ENCODE peak calls at places on chromosome 11, in five cellular contexts. One of them, this sample, is unnamed.

GRCh38 chr11:68812526-68812925 is 29.2 kb downstream of the CPT1A start:
- DNase-seq in Calu3: no peak
- DNase-seq in stimulated activated CD8-positive, alpha-beta memory T cell treated with anti-CD3 and anti-CD28 coated beads, Interleukin-2, amount 100 ng/mL, for 48 hours: no peak
- DNase-seq in amniotic epithelial cell: no peak
- DNase-seq in RCC 7860: no peak
- DNase-seq in this sample: no peak

GRCh38 chr11:86990520-86990919 is 35.3 kb upstream of the FZD4 start:
- DNase-seq in amniotic epithelial cell: peak
- DNase-seq in stimulated activated CD8-positive, alpha-beta memory T cell treated with anti-CD3 and anti-CD28 coated beads, Interleukin-2, amount 100 ng/mL, for 48 hours: no peak
- DNase-seq in Calu3: peak
- DNase-seq in RCC 7860: peak
- DNase-seq in this sample: no peak

GRCh38 chr11:80371931-80372330 is 931.1 kb upstream of the TENM4 start:
- DNase-seq in amniotic epithelial cell: no peak
- DNase-seq in stimulated activated CD8-positive, alpha-beta memory T cell treated with anti-CD3 and anti-CD28 coated beads, Interleukin-2, amount 100 ng/mL, for 48 hours: no peak
- DNase-seq in RCC 7860: no peak
- DNase-seq in Calu3: no peak
- DNase-seq in this sample: no peak

GRCh38 chr11:68337399-68337835 is 25.0 kb downstream of the LRP5 start:
- DNase-seq in stimulated activated CD8-positive, alpha-beta memory T cell treated with anti-CD3 and anti-CD28 coated beads, Interleukin-2, amount 100 ng/mL, for 48 hours: no peak
- DNase-seq in RCC 7860: no peak
- DNase-seq in amniotic epithelial cell: no peak
- DNase-seq in Calu3: no peak
- DNase-seq in this sample: no peak

GRCh38 chr11:78838417-78838816 is 263.8 kb upstream of the NARS2 start:
- DNase-seq in stimulated activated CD8-positive, alpha-beta memory T cell treated with anti-CD3 and anti-CD28 coated beads, Interleukin-2, amount 100 ng/mL, for 48 hours: no peak
- DNase-seq in Calu3: no peak
- DNase-seq in RCC 7860: no peak
- DNase-seq in amniotic epithelial cell: no peak
- DNase-seq in this sample: no peak

GRCh38 chr11:63945482-63946163 is 6.8 kb downstream of the NAA40 start:
- DNase-seq in stimulated activated CD8-positive, alpha-beta memory T cell treated with anti-CD3 and anti-CD28 coated beads, Interleukin-2, amount 100 ng/mL, for 48 hours: peak
- DNase-seq in Calu3: peak
- DNase-seq in RCC 7860: peak
- DNase-seq in amniotic epithelial cell: peak
- DNase-seq in this sample: peak

GRCh38 chr11:70064726-70065317 is 13.3 kb upstream of the ANO1 start:
- DNase-seq in RCC 7860: no peak
- DNase-seq in stimulated activated CD8-positive, alpha-beta memory T cell treated with anti-CD3 and anti-CD28 coated beads, Interleukin-2, amount 100 ng/mL, for 48 hours: no peak
- DNase-seq in amniotic epithelial cell: no peak
- DNase-seq in Calu3: no peak
- DNase-seq in this sample: no peak

GRCh38 chr11:61541568-61541967 is 33.0 kb downstream of the LRRC10B start:
- DNase-seq in amniotic epithelial cell: no peak
- DNase-seq in RCC 7860: no peak
- DNase-seq in Calu3: no peak
- DNase-seq in stimulated activated CD8-positive, alpha-beta memory T cell treated with anti-CD3 and anti-CD28 coated beads, Interleukin-2, amount 100 ng/mL, for 48 hours: no peak
- DNase-seq in this sample: no peak

GRCh38 chr11:16739326-16739875 is 954 bp downstream of the C11orf58 start:
- DNase-seq in RCC 7860: no peak
- DNase-seq in amniotic epithelial cell: peak
- DNase-seq in Calu3: no peak
- DNase-seq in stimulated activated CD8-positive, alpha-beta memory T cell treated with anti-CD3 and anti-CD28 coated beads, Interleukin-2, amount 100 ng/mL, for 48 hours: no peak
- DNase-seq in this sample: no peak

GRCh38 chr11:132058211-132058772 is 687.9 kb downstream of the NTM start:
- DNase-seq in RCC 7860: no peak
- DNase-seq in Calu3: no peak
- DNase-seq in amniotic epithelial cell: peak
- DNase-seq in stimulated activated CD8-positive, alpha-beta memory T cell treated with anti-CD3 and anti-CD28 coated beads, Interleukin-2, amount 100 ng/mL, for 48 hours: no peak
- DNase-seq in this sample: no peak

GRCh38 chr11:2472428-2473186 is 27.8 kb downstream of the KCNQ1 start:
- DNase-seq in Calu3: no peak
- DNase-seq in stimulated activated CD8-positive, alpha-beta memory T cell treated with anti-CD3 and anti-CD28 coated beads, Interleukin-2, amount 100 ng/mL, for 48 hours: no peak
- DNase-seq in amniotic epithelial cell: no peak
- DNase-seq in RCC 7860: no peak
- DNase-seq in this sample: no peak

GRCh38 chr11:6833329-6833728 is 12.2 kb upstream of the OR10A5 start:
- DNase-seq in amniotic epithelial cell: no peak
- DNase-seq in Calu3: no peak
- DNase-seq in stimulated activated CD8-positive, alpha-beta memory T cell treated with anti-CD3 and anti-CD28 coated beads, Interleukin-2, amount 100 ng/mL, for 48 hours: no peak
- DNase-seq in RCC 7860: no peak
- DNase-seq in this sample: no peak

GRCh38 chr11:70573701-70574151 is 175.4 kb downstream of the CTTN start:
- DNase-seq in stimulated activated CD8-positive, alpha-beta memory T cell treated with anti-CD3 and anti-CD28 coated beads, Interleukin-2, amount 100 ng/mL, for 48 hours: no peak
- DNase-seq in RCC 7860: no peak
- DNase-seq in amniotic epithelial cell: no peak
- DNase-seq in Calu3: no peak
- DNase-seq in this sample: no peak

GRCh38 chr11:62554377-62554776 is 7.8 kb upstream of the AHNAK start:
- DNase-seq in Calu3: no peak
- DNase-seq in amniotic epithelial cell: no peak
- DNase-seq in stimulated activated CD8-positive, alpha-beta memory T cell treated with anti-CD3 and anti-CD28 coated beads, Interleukin-2, amount 100 ng/mL, for 48 hours: no peak
- DNase-seq in RCC 7860: no peak
- DNase-seq in this sample: no peak

GRCh38 chr11:7892751-7893356 is 38.2 kb downstream of the OR10A6 start:
- DNase-seq in Calu3: no peak
- DNase-seq in stimulated activated CD8-positive, alpha-beta memory T cell treated with anti-CD3 and anti-CD28 coated beads, Interleukin-2, amount 100 ng/mL, for 48 hours: no peak
- DNase-seq in RCC 7860: peak
- DNase-seq in amniotic epithelial cell: peak
- DNase-seq in this sample: no peak

GRCh38 chr11:32562839-32563599 is 20.6 kb upstream of the EIF3M start:
- DNase-seq in RCC 7860: peak
- DNase-seq in stimulated activated CD8-positive, alpha-beta memory T cell treated with anti-CD3 and anti-CD28 coated beads, Interleukin-2, amount 100 ng/mL, for 48 hours: no peak
- DNase-seq in Calu3: no peak
- DNase-seq in amniotic epithelial cell: peak
- DNase-seq in this sample: no peak

GRCh38 chr11:101567086-101567485 is 16.7 kb downstream of the TRPC6 start:
- DNase-seq in stimulated activated CD8-positive, alpha-beta memory T cell treated with anti-CD3 and anti-CD28 coated beads, Interleukin-2, amount 100 ng/mL, for 48 hours: no peak
- DNase-seq in RCC 7860: no peak
- DNase-seq in amniotic epithelial cell: no peak
- DNase-seq in Calu3: no peak
- DNase-seq in this sample: no peak

GRCh38 chr11:10550503-10550902 is 9.5 kb upstream of the RNF141 start:
- DNase-seq in RCC 7860: no peak
- DNase-seq in Calu3: no peak
- DNase-seq in amniotic epithelial cell: peak
- DNase-seq in stimulated activated CD8-positive, alpha-beta memory T cell treated with anti-CD3 and anti-CD28 coated beads, Interleukin-2, amount 100 ng/mL, for 48 hours: no peak
- DNase-seq in this sample: no peak

GRCh38 chr11:2924381-2924780 is 4.8 kb downstream of the PHLDA2 start:
- DNase-seq in stimulated activated CD8-positive, alpha-beta memory T cell treated with anti-CD3 and anti-CD28 coated beads, Interleukin-2, amount 100 ng/mL, for 48 hours: no peak
- DNase-seq in amniotic epithelial cell: no peak
- DNase-seq in RCC 7860: no peak
- DNase-seq in Calu3: no peak
- DNase-seq in this sample: no peak

GRCh38 chr11:17519031-17519430 is 25.2 kb downstream of the USH1C start:
- DNase-seq in Calu3: no peak
- DNase-seq in RCC 7860: no peak
- DNase-seq in amniotic epithelial cell: no peak
- DNase-seq in stimulated activated CD8-positive, alpha-beta memory T cell treated with anti-CD3 and anti-CD28 coated beads, Interleukin-2, amount 100 ng/mL, for 48 hours: no peak
- DNase-seq in this sample: no peak

GRCh38 chr11:110022548-110022947 is 70.6 kb upstream of the ZC3H12C start:
- DNase-seq in RCC 7860: no peak
- DNase-seq in amniotic epithelial cell: no peak
- DNase-seq in Calu3: no peak
- DNase-seq in stimulated activated CD8-positive, alpha-beta memory T cell treated with anti-CD3 and anti-CD28 coated beads, Interleukin-2, amount 100 ng/mL, for 48 hours: no peak
- DNase-seq in this sample: no peak

This sample was measured in GM18507.